ENCODE peak calls at places on chromosomes 7 and 10, in five cellular contexts. Q, Z, H, P and A are unnamed samples.

GRCh38 chr10:117005454-117006055 is 568 bp upstream of the SHTN1 start:
- DNase-seq in Q (peak), Z (no peak), H (peak), P (peak), A (peak)

GRCh38 chr10:15791816-15792524 is 68.3 kb downstream of the MINDY3 start:
- DNase-seq in Q (no peak), Z (peak), H (peak), P (no peak), A (no peak)

GRCh38 chr10:131997366-131998049 is 15.8 kb upstream of the BNIP3 start:
- DNase-seq in Q (peak), Z (peak), H (peak), P (peak), A (no peak)

GRCh38 chr7:33671521-33672262 is 233.6 kb upstream of the BMPER start:
- DNase-seq in Q (no peak), Z (no peak), H (no peak), P (no peak), A (no peak)

GRCh38 chr10:23362879-23363787 is 18.5 kb upstream of the C10orf67 start:
- DNase-seq in Q (no peak), Z (no peak), H (no peak), P (no peak), A (no peak)

GRCh38 chr10:81081887-81082620 is 544.4 kb downstream of the SH2D4B start:
- DNase-seq in Q (peak), Z (peak), H (peak), P (peak), A (no peak)

GRCh38 chr7:39656415-39656814 is 33.0 kb downstream of the RALA start:
- DNase-seq in Q (no peak), Z (no peak), H (no peak), P (no peak), A (no peak)

GRCh38 chr7:70189261-70189660 is 591.0 kb downstream of the AUTS2 start:
- DNase-seq in Q (no peak), Z (no peak), H (no peak), P (no peak), A (no peak)

GRCh38 chr10:80568306-80568705 is 30.6 kb downstream of the SH2D4B start:
- DNase-seq in Q (peak), Z (no peak), H (no peak), P (no peak), A (no peak)

GRCh38 chr7:66283003-66283920 is 78.1 kb downstream of the TPST1 start:
- DNase-seq in Q (no peak), Z (peak), H (peak), P (no peak), A (no peak)

GRCh38 chr10:102280397-102281015 is 35.2 kb downstream of the GBF1 start:
- DNase-seq in Q (no peak), Z (peak), H (peak), P (no peak), A (no peak)

GRCh38 chr7:30445770-30446169 is 32.8 kb downstream of the NOD1 start:
- DNase-seq in Q (no peak), Z (peak), H (peak), P (peak), A (no peak)

GRCh38 chr10:58952747-58953466 is 223.5 kb upstream of the PHYHIPL start:
- DNase-seq in Q (peak), Z (peak), H (peak), P (peak), A (peak)

GRCh38 chr10:35572583-35572982 is 32.6 kb upstream of the GJD4 start:
- DNase-seq in Q (no peak), Z (peak), H (peak), P (no peak), A (no peak)

GRCh38 chr7:144416341-144416740 is 12.8 kb upstream of the NOBOX start:
- DNase-seq in Q (no peak), Z (no peak), H (no peak), P (no peak), A (no peak)

GRCh38 chr10:17758896-17759295 is 6.9 kb downstream of the TMEM236 start:
- DNase-seq in Q (no peak), Z (no peak), H (peak), P (no peak), A (no peak)

GRCh38 chr10:17751781-17752445 is at the start of gene TMEM236:
- DNase-seq in Q (no peak), Z (no peak), H (no peak), P (no peak), A (no peak)

GRCh38 chr10:17758200-17758599 is 6.2 kb downstream of the TMEM236 start:
- DNase-seq in Q (no peak), Z (no peak), H (peak), P (no peak), A (no peak)

DNA sequence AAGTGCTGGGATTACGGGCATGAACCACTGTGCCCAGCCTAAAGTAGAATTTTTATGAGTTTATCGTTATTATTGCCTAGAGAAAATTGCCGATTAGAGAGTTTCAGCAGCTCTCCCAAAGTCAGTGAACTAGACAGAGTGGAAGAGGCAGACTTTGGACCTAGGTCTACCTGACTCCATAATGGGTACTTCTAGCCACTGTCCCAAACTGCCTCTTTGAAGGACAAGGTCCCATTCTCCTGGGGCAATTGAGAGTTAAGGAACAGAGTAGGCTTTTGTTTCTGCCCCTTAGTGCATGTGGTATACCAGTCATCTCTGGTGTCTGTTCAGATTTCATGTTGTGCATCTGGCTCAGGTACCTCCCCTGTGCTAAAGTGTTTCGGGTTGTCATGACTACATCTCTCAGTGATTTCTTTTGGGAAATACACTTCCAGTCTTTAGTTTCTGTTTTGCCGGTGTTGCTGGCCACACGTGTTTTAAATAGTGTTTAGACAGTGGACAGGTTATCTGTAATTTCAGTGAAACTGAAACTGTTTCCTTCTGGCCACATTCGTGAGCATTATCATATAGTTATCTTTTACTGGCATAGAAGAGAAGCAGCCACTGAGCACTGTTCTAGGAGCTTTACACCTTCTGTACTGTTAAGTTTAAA is 4.7 kb downstream of the TMEM236 start:
- DNase-seq in Q (no peak), Z (peak), H (peak), P (no peak), A (no peak)
- H3K23ac ChIP-seq in Q (no peak), Z (no peak), H (no peak), P (no peak), A (no peak)

GRCh38 chr10:48197236-48197899 is 77.1 kb downstream of the FRMPD2 start:
- DNase-seq in Q (no peak), Z (no peak), H (no peak), P (no peak), A (no peak)
- H3K23ac ChIP-seq in Q (no peak), Z (no peak), H (no peak), P (no peak), A (no peak)

GRCh38 chr7:77537136-77537594 is at the start of gene PTPN12:
- DNase-seq in Q (peak), Z (no peak), H (no peak), P (peak), A (no peak)
- H3K23ac ChIP-seq in Q (no peak), Z (peak), H (peak), P (peak), A (peak)

GRCh38 chr7:5824297-5824610 is 42.8 kb upstream of the RNF216 start:
- DNase-seq in Q (no peak), Z (no peak), H (no peak), P (no peak), A (no peak)

GRCh38 chr7:5831196-5831595 is 49.4 kb upstream of the OCM start:
- DNase-seq in Q (no peak), Z (peak), H (no peak), P (peak), A (peak)

GRCh38 chr7:5822742-5823503 is 41.5 kb upstream of the RNF216 start:
- DNase-seq in Q (peak), Z (peak), H (peak), P (peak), A (peak)

DNA sequence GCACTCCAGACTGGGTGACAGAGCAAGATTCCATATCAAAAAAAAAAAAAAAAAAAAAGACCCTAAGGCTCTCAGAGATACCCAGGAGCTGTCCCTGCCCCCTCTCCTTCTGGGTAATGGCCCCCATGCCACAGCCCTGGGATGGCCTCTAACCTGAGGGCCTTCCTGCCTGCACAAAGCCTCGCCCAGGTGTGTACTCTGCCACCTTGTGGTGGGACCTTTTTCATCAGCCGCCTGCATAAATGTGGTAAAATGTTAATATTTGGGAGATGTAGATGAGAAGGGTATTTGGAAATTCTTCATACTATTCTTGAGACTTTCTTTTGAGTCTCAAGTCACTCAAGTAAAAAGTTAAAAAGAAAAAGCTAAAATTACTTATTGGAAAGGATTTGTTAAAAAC is 46.3 kb upstream of the RNF216 start:
- DNase-seq in Q (peak), Z (no peak), H (no peak), P (peak), A (no peak)
- H3K23ac ChIP-seq in Q (no peak), Z (no peak), H (no peak), P (no peak), A (no peak)

GRCh38 chr10:122894261-122894944 is 15.0 kb upstream of the FAM24B start:
- DNase-seq in Q (no peak), Z (no peak), H (no peak), P (no peak), A (no peak)
- H3K23ac ChIP-seq in Q (no peak), Z (no peak), H (no peak), P (no peak), A (no peak)

GRCh38 chr7:6117533-6117932 is 86.4 kb downstream of the ANKRD61 start:
- DNase-seq in Q (no peak), Z (no peak), H (no peak), P (no peak), A (no peak)
- H3K23ac ChIP-seq in Q (no peak), Z (no peak), H (no peak), P (no peak), A (no peak)

DNA sequence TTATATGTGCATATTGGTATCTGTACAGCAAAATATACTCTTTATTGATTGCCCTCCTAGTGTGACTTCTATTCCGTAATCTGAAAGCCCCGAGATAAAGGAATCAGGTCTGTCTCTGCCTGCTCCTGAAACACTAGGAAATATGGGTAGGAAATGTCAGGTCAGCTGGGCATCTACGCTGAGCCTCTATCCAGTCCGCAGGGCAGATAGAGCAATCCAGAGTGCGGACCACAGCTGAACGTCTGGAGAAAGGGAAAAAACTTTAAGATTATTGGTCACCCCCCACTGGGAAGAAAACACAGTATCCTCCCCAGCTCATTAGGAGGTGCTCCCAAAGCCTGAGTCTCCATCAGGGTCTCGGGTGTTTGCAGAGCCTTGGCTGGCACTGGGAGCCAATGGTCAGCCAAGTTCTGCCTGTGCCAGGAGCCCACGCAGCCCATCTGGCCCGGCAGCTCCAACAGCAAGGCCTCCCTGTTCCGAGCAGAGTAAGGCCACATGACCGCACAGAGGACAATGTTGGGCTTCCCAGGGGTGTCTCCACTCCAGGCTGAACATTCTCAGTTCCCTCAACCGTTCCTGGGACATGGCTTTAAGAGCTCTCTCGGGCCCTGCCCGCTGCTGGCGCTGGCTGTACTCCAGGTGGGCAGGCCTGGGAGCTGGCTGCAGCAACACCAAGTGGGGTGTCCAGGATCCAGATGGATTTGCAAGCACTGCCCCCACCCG is 7.6 kb downstream of the CTBP2 start:
- DNase-seq in Q (no peak), Z (no peak), H (peak), P (peak), A (no peak)
- H3K23ac ChIP-seq in Q (no peak), Z (peak), H (no peak), P (peak), A (no peak)

DNA sequence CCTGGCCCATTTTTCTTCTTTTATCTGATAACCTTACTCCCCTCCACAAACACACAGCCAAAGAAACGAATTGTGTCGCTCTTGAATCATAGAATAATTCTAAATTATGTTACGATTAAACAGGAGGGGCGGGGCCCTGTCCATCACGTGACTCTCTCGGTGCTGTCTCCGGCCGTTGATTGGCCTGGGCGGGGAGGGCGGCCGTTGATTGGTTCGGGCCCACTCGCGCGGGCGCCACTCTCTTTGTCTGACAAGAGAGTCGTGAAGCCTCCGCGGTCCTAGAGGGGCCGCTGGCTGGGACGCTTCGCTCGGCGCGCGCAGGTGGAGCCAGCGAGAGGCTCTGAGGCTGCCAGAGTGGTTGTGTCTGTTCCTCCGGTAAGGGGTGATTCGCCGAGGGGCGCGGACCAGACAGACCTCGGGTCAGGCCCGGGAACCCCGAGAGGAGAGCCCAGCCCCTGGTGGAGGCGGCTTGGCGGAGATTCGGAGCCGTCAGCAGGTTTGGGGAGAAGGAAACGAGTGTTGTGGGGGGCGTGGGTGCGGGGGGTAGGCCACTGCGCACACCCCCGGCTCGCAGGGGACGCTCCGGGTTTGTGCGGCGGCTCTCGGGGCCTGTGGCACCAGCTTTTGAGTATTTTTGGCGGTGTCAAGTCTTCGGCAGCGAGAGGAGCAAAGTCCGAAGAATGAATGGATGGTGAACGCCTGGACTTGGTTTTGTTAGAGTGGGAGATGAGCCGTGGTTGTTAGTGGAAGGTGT is at the start of gene ZNF789:
- DNase-seq in Q (peak), Z (peak), H (peak), P (peak), A (peak)
- H3K23ac ChIP-seq in Q (no peak), Z (peak), H (no peak), P (no peak), A (peak)